ENCODE peak calls at places on chromosomes 6 and 20, in six cellular contexts. One of them, this sample, is unnamed.
A peak's percentile ranks its signal among the peaks of the same experiment; 100 is the strongest.

GRCh38 chr6:81565071-81565470 is 187.4 kb downstream of the TENT5A start:
- DNase-seq in CD4-positive, alpha-beta memory T cell: no peak
- DNase-seq in activated CD8-positive, alpha-beta memory T cell treated with anti-CD3 and anti-CD28 coated beads, Interleukin-2, amount 50 U/mL, for 4 hours: no peak
- DNase-seq in HCT116: no peak
- DNase-seq in effector CD4-positive, alpha-beta T cell: no peak
- DNase-seq in GOT3: no peak
- DNase-seq in this sample: no peak

GRCh38 chr6:14417377-14417776 is 299.8 kb downstream of the CD83 start:
- DNase-seq in GOT3: no peak
- DNase-seq in effector CD4-positive, alpha-beta T cell: no peak
- DNase-seq in HCT116: no peak
- DNase-seq in activated CD8-positive, alpha-beta memory T cell treated with anti-CD3 and anti-CD28 coated beads, Interleukin-2, amount 50 U/mL, for 4 hours: no peak
- DNase-seq in CD4-positive, alpha-beta memory T cell: no peak
- DNase-seq in this sample: no peak

GRCh38 chr20:38534756-38535155 is 46.2 kb upstream of the ADIG start:
- DNase-seq in effector CD4-positive, alpha-beta T cell: no peak
- DNase-seq in CD4-positive, alpha-beta memory T cell: no peak
- DNase-seq in GOT3: no peak
- DNase-seq in HCT116: no peak
- DNase-seq in activated CD8-positive, alpha-beta memory T cell treated with anti-CD3 and anti-CD28 coated beads, Interleukin-2, amount 50 U/mL, for 4 hours: no peak
- DNase-seq in this sample: no peak

GRCh38 chr6:14454467-14454763 is 336.8 kb downstream of the CD83 start:
- DNase-seq in effector CD4-positive, alpha-beta T cell: no peak
- DNase-seq in CD4-positive, alpha-beta memory T cell: peak; percentile 26
- DNase-seq in activated CD8-positive, alpha-beta memory T cell treated with anti-CD3 and anti-CD28 coated beads, Interleukin-2, amount 50 U/mL, for 4 hours: peak; percentile 40
- DNase-seq in GOT3: no peak
- DNase-seq in HCT116: no peak
- DNase-seq in this sample: no peak

GRCh38 chr6:40020166-40020565 is 85.9 kb upstream of the MOCS1 start:
- DNase-seq in effector CD4-positive, alpha-beta T cell: no peak
- DNase-seq in HCT116: no peak
- DNase-seq in GOT3: no peak
- DNase-seq in activated CD8-positive, alpha-beta memory T cell treated with anti-CD3 and anti-CD28 coated beads, Interleukin-2, amount 50 U/mL, for 4 hours: no peak
- DNase-seq in CD4-positive, alpha-beta memory T cell: no peak
- DNase-seq in this sample: no peak

GRCh38 chr6:11414564-11414963 is 123.0 kb upstream of the TMEM170B start:
- DNase-seq in HCT116: peak; percentile 57
- DNase-seq in effector CD4-positive, alpha-beta T cell: peak; percentile 12
- DNase-seq in CD4-positive, alpha-beta memory T cell: peak; percentile 68
- DNase-seq in GOT3: no peak
- DNase-seq in activated CD8-positive, alpha-beta memory T cell treated with anti-CD3 and anti-CD28 coated beads, Interleukin-2, amount 50 U/mL, for 4 hours: no peak
- DNase-seq in this sample: peak; percentile 59

GRCh38 chr20:19838495-19838894 is 80.4 kb downstream of the RIN2 start:
- DNase-seq in activated CD8-positive, alpha-beta memory T cell treated with anti-CD3 and anti-CD28 coated beads, Interleukin-2, amount 50 U/mL, for 4 hours: no peak
- DNase-seq in GOT3: no peak
- DNase-seq in CD4-positive, alpha-beta memory T cell: no peak
- DNase-seq in HCT116: no peak
- DNase-seq in effector CD4-positive, alpha-beta T cell: no peak
- DNase-seq in this sample: no peak

GRCh38 chr6:37648465-37649330 is 49.0 kb downstream of the MDGA1 start:
- DNase-seq in effector CD4-positive, alpha-beta T cell: no peak
- DNase-seq in activated CD8-positive, alpha-beta memory T cell treated with anti-CD3 and anti-CD28 coated beads, Interleukin-2, amount 50 U/mL, for 4 hours: peak; percentile 22
- DNase-seq in GOT3: no peak
- DNase-seq in HCT116: peak; percentile 47
- DNase-seq in CD4-positive, alpha-beta memory T cell: peak; percentile 34
- DNase-seq in this sample: no peak

GRCh38 chr6:20692023-20692422 is 157.8 kb downstream of the CDKAL1 start:
- DNase-seq in activated CD8-positive, alpha-beta memory T cell treated with anti-CD3 and anti-CD28 coated beads, Interleukin-2, amount 50 U/mL, for 4 hours: no peak
- DNase-seq in CD4-positive, alpha-beta memory T cell: no peak
- DNase-seq in GOT3: no peak
- DNase-seq in effector CD4-positive, alpha-beta T cell: no peak
- DNase-seq in HCT116: no peak
- DNase-seq in this sample: no peak

GRCh38 chr6:143901885-143902708 is 37.8 kb downstream of the ZC2HC1B start:
- DNase-seq in GOT3: no peak
- DNase-seq in effector CD4-positive, alpha-beta T cell: no peak
- DNase-seq in HCT116: no peak
- DNase-seq in CD4-positive, alpha-beta memory T cell: no peak
- DNase-seq in activated CD8-positive, alpha-beta memory T cell treated with anti-CD3 and anti-CD28 coated beads, Interleukin-2, amount 50 U/mL, for 4 hours: no peak
- DNase-seq in this sample: no peak

GRCh38 chr20:16273812-16274560 is 299.3 kb downstream of the KIF16B start:
- DNase-seq in effector CD4-positive, alpha-beta T cell: no peak
- DNase-seq in GOT3: no peak
- DNase-seq in HCT116: no peak
- DNase-seq in activated CD8-positive, alpha-beta memory T cell treated with anti-CD3 and anti-CD28 coated beads, Interleukin-2, amount 50 U/mL, for 4 hours: no peak
- DNase-seq in CD4-positive, alpha-beta memory T cell: no peak
- DNase-seq in this sample: no peak

GRCh38 chr6:30013296-30013922 is 47.7 kb upstream of the POLR1H start:
- DNase-seq in CD4-positive, alpha-beta memory T cell: peak; percentile 35
- DNase-seq in GOT3: no peak
- DNase-seq in HCT116: no peak
- DNase-seq in activated CD8-positive, alpha-beta memory T cell treated with anti-CD3 and anti-CD28 coated beads, Interleukin-2, amount 50 U/mL, for 4 hours: peak; percentile 24
- DNase-seq in effector CD4-positive, alpha-beta T cell: peak; percentile 49
- DNase-seq in this sample: peak; percentile 12

GRCh38 chr6:99521557-99522286 is 6.5 kb upstream of the USP45 start:
- DNase-seq in CD4-positive, alpha-beta memory T cell: no peak
- DNase-seq in effector CD4-positive, alpha-beta T cell: no peak
- DNase-seq in GOT3: no peak
- DNase-seq in activated CD8-positive, alpha-beta memory T cell treated with anti-CD3 and anti-CD28 coated beads, Interleukin-2, amount 50 U/mL, for 4 hours: no peak
- DNase-seq in HCT116: no peak
- DNase-seq in this sample: no peak

GRCh38 chr6:2791124-2792050 is 26.2 kb downstream of the WRNIP1 start:
- DNase-seq in HCT116: peak; percentile 75
- DNase-seq in GOT3: no peak
- DNase-seq in CD4-positive, alpha-beta memory T cell: peak; percentile 41
- DNase-seq in activated CD8-positive, alpha-beta memory T cell treated with anti-CD3 and anti-CD28 coated beads, Interleukin-2, amount 50 U/mL, for 4 hours: peak; percentile 41
- DNase-seq in effector CD4-positive, alpha-beta T cell: peak; percentile 24
- DNase-seq in this sample: no peak

GRCh38 chr6:74557236-74557635 is 648.6 kb downstream of the COL12A1 start:
- DNase-seq in HCT116: no peak
- DNase-seq in GOT3: no peak
- DNase-seq in effector CD4-positive, alpha-beta T cell: no peak
- DNase-seq in activated CD8-positive, alpha-beta memory T cell treated with anti-CD3 and anti-CD28 coated beads, Interleukin-2, amount 50 U/mL, for 4 hours: no peak
- DNase-seq in CD4-positive, alpha-beta memory T cell: no peak
- DNase-seq in this sample: no peak

GRCh38 chr6:150316936-150317335 is 51.9 kb upstream of the IYD start:
- DNase-seq in GOT3: no peak
- DNase-seq in HCT116: no peak
- DNase-seq in activated CD8-positive, alpha-beta memory T cell treated with anti-CD3 and anti-CD28 coated beads, Interleukin-2, amount 50 U/mL, for 4 hours: no peak
- DNase-seq in CD4-positive, alpha-beta memory T cell: no peak
- DNase-seq in effector CD4-positive, alpha-beta T cell: no peak
- DNase-seq in this sample: no peak

GRCh38 chr6:88388589-88388988 is 222.4 kb upstream of the CNR1 start:
- DNase-seq in effector CD4-positive, alpha-beta T cell: no peak
- DNase-seq in HCT116: no peak
- DNase-seq in CD4-positive, alpha-beta memory T cell: no peak
- DNase-seq in activated CD8-positive, alpha-beta memory T cell treated with anti-CD3 and anti-CD28 coated beads, Interleukin-2, amount 50 U/mL, for 4 hours: no peak
- DNase-seq in GOT3: no peak
- DNase-seq in this sample: no peak

GRCh38 chr6:117907600-117908245 is 659 bp downstream of the SLC35F1 start:
- DNase-seq in effector CD4-positive, alpha-beta T cell: no peak
- DNase-seq in activated CD8-positive, alpha-beta memory T cell treated with anti-CD3 and anti-CD28 coated beads, Interleukin-2, amount 50 U/mL, for 4 hours: no peak
- DNase-seq in GOT3: no peak
- DNase-seq in HCT116: no peak
- DNase-seq in CD4-positive, alpha-beta memory T cell: no peak
- DNase-seq in this sample: no peak

GRCh38 chr6:30769088-30769852 is 24.9 kb upstream of the IER3 start:
- DNase-seq in HCT116: peak; percentile 96
- DNase-seq in CD4-positive, alpha-beta memory T cell: peak; percentile 46
- DNase-seq in GOT3: peak; percentile 47
- DNase-seq in activated CD8-positive, alpha-beta memory T cell treated with anti-CD3 and anti-CD28 coated beads, Interleukin-2, amount 50 U/mL, for 4 hours: peak; percentile 77
- DNase-seq in effector CD4-positive, alpha-beta T cell: peak; percentile 40
- DNase-seq in this sample: peak; percentile 51

GRCh38 chr6:160742090-160742489 is 40.0 kb downstream of the PLG start:
- DNase-seq in effector CD4-positive, alpha-beta T cell: no peak
- DNase-seq in HCT116: no peak
- DNase-seq in CD4-positive, alpha-beta memory T cell: no peak
- DNase-seq in activated CD8-positive, alpha-beta memory T cell treated with anti-CD3 and anti-CD28 coated beads, Interleukin-2, amount 50 U/mL, for 4 hours: no peak
- DNase-seq in GOT3: no peak
- DNase-seq in this sample: no peak

GRCh38 chr20:37223053-37223452 is 38.6 kb downstream of the GHRH start:
- DNase-seq in HCT116: no peak
- DNase-seq in CD4-positive, alpha-beta memory T cell: no peak
- DNase-seq in effector CD4-positive, alpha-beta T cell: no peak
- DNase-seq in activated CD8-positive, alpha-beta memory T cell treated with anti-CD3 and anti-CD28 coated beads, Interleukin-2, amount 50 U/mL, for 4 hours: no peak
- DNase-seq in GOT3: peak; percentile 17
- DNase-seq in this sample: no peak

GRCh38 chr20:63076421-63076820 is 69.7 kb upstream of the BHLHE23 start:
- DNase-seq in HCT116: no peak
- DNase-seq in CD4-positive, alpha-beta memory T cell: no peak
- DNase-seq in activated CD8-positive, alpha-beta memory T cell treated with anti-CD3 and anti-CD28 coated beads, Interleukin-2, amount 50 U/mL, for 4 hours: no peak
- DNase-seq in GOT3: no peak
- DNase-seq in effector CD4-positive, alpha-beta T cell: no peak
- DNase-seq in this sample: no peak

GRCh38 chr6:56595490-56596122 is 47.1 kb downstream of the DST start:
- DNase-seq in GOT3: no peak
- DNase-seq in effector CD4-positive, alpha-beta T cell: no peak
- DNase-seq in HCT116: peak; percentile 12
- DNase-seq in activated CD8-positive, alpha-beta memory T cell treated with anti-CD3 and anti-CD28 coated beads, Interleukin-2, amount 50 U/mL, for 4 hours: peak; percentile 21
- DNase-seq in CD4-positive, alpha-beta memory T cell: peak; percentile 20
- DNase-seq in this sample: no peak

GRCh38 chr6:169844946-169845345 is 93.5 kb downstream of the ERMARD start:
- DNase-seq in effector CD4-positive, alpha-beta T cell: no peak
- DNase-seq in GOT3: no peak
- DNase-seq in HCT116: no peak
- DNase-seq in activated CD8-positive, alpha-beta memory T cell treated with anti-CD3 and anti-CD28 coated beads, Interleukin-2, amount 50 U/mL, for 4 hours: no peak
- DNase-seq in CD4-positive, alpha-beta memory T cell: no peak
- DNase-seq in this sample: no peak

GRCh38 chr6:80544500-80545055 is 438.1 kb downstream of the BCKDHB start:
- DNase-seq in GOT3: no peak
- DNase-seq in activated CD8-positive, alpha-beta memory T cell treated with anti-CD3 and anti-CD28 coated beads, Interleukin-2, amount 50 U/mL, for 4 hours: no peak
- DNase-seq in HCT116: no peak
- DNase-seq in effector CD4-positive, alpha-beta T cell: no peak
- DNase-seq in CD4-positive, alpha-beta memory T cell: no peak
- DNase-seq in this sample: no peak

GRCh38 chr20:38073307-38074010 is 39.9 kb downstream of the RPRD1B start:
- DNase-seq in effector CD4-positive, alpha-beta T cell: peak; percentile 11
- DNase-seq in CD4-positive, alpha-beta memory T cell: peak; percentile 33
- DNase-seq in activated CD8-positive, alpha-beta memory T cell treated with anti-CD3 and anti-CD28 coated beads, Interleukin-2, amount 50 U/mL, for 4 hours: no peak
- DNase-seq in HCT116: peak; percentile 24
- DNase-seq in GOT3: peak; percentile 36
- DNase-seq in this sample: no peak

GRCh38 chr20:13995086-13995665 is at the start of gene MACROD2:
- DNase-seq in effector CD4-positive, alpha-beta T cell: no peak
- DNase-seq in CD4-positive, alpha-beta memory T cell: no peak
- DNase-seq in GOT3: no peak
- DNase-seq in activated CD8-positive, alpha-beta memory T cell treated with anti-CD3 and anti-CD28 coated beads, Interleukin-2, amount 50 U/mL, for 4 hours: peak; percentile 21
- DNase-seq in HCT116: peak; percentile 93
- DNase-seq in this sample: no peak

GRCh38 chr6:37665309-37665708 is 32.4 kb downstream of the MDGA1 start:
- DNase-seq in GOT3: no peak
- DNase-seq in HCT116: no peak
- DNase-seq in activated CD8-positive, alpha-beta memory T cell treated with anti-CD3 and anti-CD28 coated beads, Interleukin-2, amount 50 U/mL, for 4 hours: no peak
- DNase-seq in CD4-positive, alpha-beta memory T cell: no peak
- DNase-seq in effector CD4-positive, alpha-beta T cell: no peak
- DNase-seq in this sample: no peak

GRCh38 chr20:13784893-13785715 is at the start of the genes ESF1 and NDUFAF5:
- DNase-seq in effector CD4-positive, alpha-beta T cell: peak; percentile 87
- DNase-seq in activated CD8-positive, alpha-beta memory T cell treated with anti-CD3 and anti-CD28 coated beads, Interleukin-2, amount 50 U/mL, for 4 hours: peak; percentile 90
- DNase-seq in GOT3: peak; percentile 84
- DNase-seq in HCT116: peak; percentile 95
- DNase-seq in CD4-positive, alpha-beta memory T cell: peak; percentile 92
- DNase-seq in this sample: peak; percentile 85

GRCh38 chr20:61818746-61819483 is 246.8 kb downstream of the TAF4 start:
- DNase-seq in CD4-positive, alpha-beta memory T cell: no peak
- DNase-seq in GOT3: no peak
- DNase-seq in effector CD4-positive, alpha-beta T cell: no peak
- DNase-seq in activated CD8-positive, alpha-beta memory T cell treated with anti-CD3 and anti-CD28 coated beads, Interleukin-2, amount 50 U/mL, for 4 hours: no peak
- DNase-seq in HCT116: no peak
- DNase-seq in this sample: no peak

GRCh38 chr20:50304883-50305635 is 114.4 kb downstream of the CEBPB start:
- DNase-seq in CD4-positive, alpha-beta memory T cell: no peak
- DNase-seq in GOT3: peak; percentile 35
- DNase-seq in effector CD4-positive, alpha-beta T cell: no peak
- DNase-seq in HCT116: no peak
- DNase-seq in activated CD8-positive, alpha-beta memory T cell treated with anti-CD3 and anti-CD28 coated beads, Interleukin-2, amount 50 U/mL, for 4 hours: no peak
- DNase-seq in this sample: no peak

GRCh38 chr20:46169245-46170171 is 51.4 kb downstream of the CD40 start:
- DNase-seq in HCT116: no peak
- DNase-seq in effector CD4-positive, alpha-beta T cell: no peak
- DNase-seq in GOT3: no peak
- DNase-seq in activated CD8-positive, alpha-beta memory T cell treated with anti-CD3 and anti-CD28 coated beads, Interleukin-2, amount 50 U/mL, for 4 hours: no peak
- DNase-seq in CD4-positive, alpha-beta memory T cell: no peak
- DNase-seq in this sample: no peak

GRCh38 chr6:119284861-119285521 is 64.6 kb downstream of the MAN1A1 start:
- DNase-seq in HCT116: no peak
- DNase-seq in CD4-positive, alpha-beta memory T cell: peak; percentile 6
- DNase-seq in GOT3: no peak
- DNase-seq in activated CD8-positive, alpha-beta memory T cell treated with anti-CD3 and anti-CD28 coated beads, Interleukin-2, amount 50 U/mL, for 4 hours: no peak
- DNase-seq in effector CD4-positive, alpha-beta T cell: no peak
- DNase-seq in this sample: no peak

GRCh38 chr20:43238833-43239232 is 49.1 kb upstream of the PTPRT start:
- DNase-seq in GOT3: no peak
- DNase-seq in HCT116: peak; percentile 33
- DNase-seq in activated CD8-positive, alpha-beta memory T cell treated with anti-CD3 and anti-CD28 coated beads, Interleukin-2, amount 50 U/mL, for 4 hours: no peak
- DNase-seq in effector CD4-positive, alpha-beta T cell: no peak
- DNase-seq in CD4-positive, alpha-beta memory T cell: no peak
- DNase-seq in this sample: no peak

GRCh38 chr20:50494428-50494827 is 15.8 kb upstream of the PTPN1 start:
- DNase-seq in GOT3: no peak
- DNase-seq in CD4-positive, alpha-beta memory T cell: no peak
- DNase-seq in HCT116: no peak
- DNase-seq in activated CD8-positive, alpha-beta memory T cell treated with anti-CD3 and anti-CD28 coated beads, Interleukin-2, amount 50 U/mL, for 4 hours: no peak
- DNase-seq in effector CD4-positive, alpha-beta T cell: no peak
- DNase-seq in this sample: no peak

This sample was measured in T-helper 22 cell.